ENCODE peak calls at places on chromosomes 1 and 21, in nine cellular contexts. One of them, this sample, is unnamed.

GRCh38 chr1:193014354-193014753 is 44.8 kb downstream of the UCHL5 start:
- DNase-seq in MG63: no peak
- DNase-seq in neural progenitor cell: no peak
- DNase-seq in esophagus muscularis mucosa: no peak
- DNase-seq in right cardiac atrium: no peak
- DNase-seq in right lobe of liver: no peak
- DNase-seq in IMR-90: no peak
- DNase-seq in heart left ventricle: no peak
- DNase-seq in astrocyte: peak; percentile 15
- DNase-seq in this sample: no peak

GRCh38 chr1:20115479-20115878 is 3.9 kb downstream of the PLA2G2D start:
- DNase-seq in MG63: no peak
- DNase-seq in neural progenitor cell: no peak
- DNase-seq in esophagus muscularis mucosa: no peak
- DNase-seq in right cardiac atrium: no peak
- DNase-seq in right lobe of liver: no peak
- DNase-seq in IMR-90: no peak
- DNase-seq in heart left ventricle: no peak
- DNase-seq in astrocyte: no peak
- DNase-seq in this sample: peak; percentile 12

GRCh38 chr1:231748744-231749143 is 122.2 kb downstream of the DISC1 start:
- DNase-seq in MG63: no peak
- DNase-seq in neural progenitor cell: no peak
- DNase-seq in esophagus muscularis mucosa: no peak
- DNase-seq in right cardiac atrium: no peak
- DNase-seq in right lobe of liver: no peak
- DNase-seq in IMR-90: peak; percentile 10
- DNase-seq in heart left ventricle: no peak
- DNase-seq in astrocyte: no peak
- DNase-seq in this sample: no peak

GRCh38 chr1:67190410-67190809 is 24.2 kb downstream of the IL23R start:
- DNase-seq in MG63: no peak
- DNase-seq in neural progenitor cell: no peak
- DNase-seq in esophagus muscularis mucosa: no peak
- DNase-seq in right cardiac atrium: no peak
- DNase-seq in right lobe of liver: no peak
- DNase-seq in IMR-90: no peak
- DNase-seq in heart left ventricle: no peak
- DNase-seq in astrocyte: no peak
- DNase-seq in this sample: no peak

GRCh38 chr1:56963667-56964066 is 2.1 kb downstream of the C8B start:
- DNase-seq in MG63: no peak
- DNase-seq in neural progenitor cell: no peak
- DNase-seq in esophagus muscularis mucosa: no peak
- DNase-seq in right cardiac atrium: no peak
- DNase-seq in right lobe of liver: no peak
- DNase-seq in IMR-90: no peak
- DNase-seq in heart left ventricle: no peak
- DNase-seq in astrocyte: no peak
- DNase-seq in this sample: no peak

GRCh38 chr1:30753660-30754123 is 3.9 kb downstream of the LAPTM5 start:
- DNase-seq in MG63: no peak
- DNase-seq in neural progenitor cell: no peak
- DNase-seq in esophagus muscularis mucosa: no peak
- DNase-seq in right cardiac atrium: no peak
- DNase-seq in right lobe of liver: no peak
- DNase-seq in IMR-90: no peak
- DNase-seq in heart left ventricle: no peak
- DNase-seq in astrocyte: no peak
- DNase-seq in this sample: no peak

GRCh38 chr1:4081806-4082645 is 182.0 kb upstream of the C1orf174 start:
- DNase-seq in MG63: no peak
- DNase-seq in neural progenitor cell: no peak
- DNase-seq in esophagus muscularis mucosa: no peak
- DNase-seq in right cardiac atrium: no peak
- DNase-seq in right lobe of liver: no peak
- DNase-seq in IMR-90: no peak
- DNase-seq in heart left ventricle: no peak
- DNase-seq in astrocyte: no peak
- DNase-seq in this sample: no peak

GRCh38 chr1:27726173-27726793 is 522 bp downstream of the FAM76A start:
- DNase-seq in MG63: peak; percentile 49
- DNase-seq in neural progenitor cell: peak; percentile 86
- DNase-seq in esophagus muscularis mucosa: no peak
- DNase-seq in right cardiac atrium: peak; percentile 84
- DNase-seq in right lobe of liver: peak; percentile 72
- DNase-seq in IMR-90: peak; percentile 20
- DNase-seq in heart left ventricle: peak; percentile 77
- DNase-seq in astrocyte: peak; percentile 12
- DNase-seq in this sample: peak; percentile 71

GRCh38 chr1:110380667-110381283 is 10.1 kb downstream of the SLC16A4 start:
- DNase-seq in MG63: no peak
- DNase-seq in neural progenitor cell: no peak
- DNase-seq in esophagus muscularis mucosa: no peak
- DNase-seq in right cardiac atrium: no peak
- DNase-seq in right lobe of liver: no peak
- DNase-seq in IMR-90: peak; percentile 94
- DNase-seq in heart left ventricle: no peak
- DNase-seq in astrocyte: no peak
- DNase-seq in this sample: no peak

GRCh38 chr21:45129231-45129923 is 55.0 kb downstream of the ADARB1 start:
- DNase-seq in MG63: no peak
- DNase-seq in neural progenitor cell: no peak
- DNase-seq in esophagus muscularis mucosa: no peak
- DNase-seq in right cardiac atrium: peak; percentile 85
- DNase-seq in right lobe of liver: no peak
- DNase-seq in IMR-90: peak; percentile 41
- DNase-seq in heart left ventricle: no peak
- DNase-seq in astrocyte: peak; percentile 62
- DNase-seq in this sample: peak; percentile 85

GRCh38 chr1:226447932-226448670 is 40.2 kb upstream of the PARP1 start:
- DNase-seq in MG63: no peak
- DNase-seq in neural progenitor cell: no peak
- DNase-seq in esophagus muscularis mucosa: no peak
- DNase-seq in right cardiac atrium: no peak
- DNase-seq in right lobe of liver: no peak
- DNase-seq in IMR-90: peak; percentile 12
- DNase-seq in heart left ventricle: no peak
- DNase-seq in astrocyte: peak; percentile 58
- DNase-seq in this sample: no peak

GRCh38 chr1:94731891-94732290 is 88.3 kb upstream of the SLC44A3 start:
- DNase-seq in MG63: no peak
- DNase-seq in neural progenitor cell: no peak
- DNase-seq in esophagus muscularis mucosa: no peak
- DNase-seq in right cardiac atrium: no peak
- DNase-seq in right lobe of liver: no peak
- DNase-seq in IMR-90: no peak
- DNase-seq in heart left ventricle: no peak
- DNase-seq in astrocyte: peak; percentile 43
- DNase-seq in this sample: no peak

GRCh38 chr1:20110679-20111078 is 8.7 kb downstream of the PLA2G2D start:
- DNase-seq in MG63: peak; percentile 90
- DNase-seq in neural progenitor cell: no peak
- DNase-seq in esophagus muscularis mucosa: no peak
- DNase-seq in right cardiac atrium: no peak
- DNase-seq in right lobe of liver: no peak
- DNase-seq in IMR-90: peak; percentile 61
- DNase-seq in heart left ventricle: no peak
- DNase-seq in astrocyte: peak; percentile 93
- DNase-seq in this sample: peak; percentile 51

GRCh38 chr1:153670257-153670858 is 435 bp downstream of the ILF2 start:
- DNase-seq in MG63: no peak
- DNase-seq in neural progenitor cell: peak; percentile 20
- DNase-seq in esophagus muscularis mucosa: no peak
- DNase-seq in right cardiac atrium: peak; percentile 76
- DNase-seq in right lobe of liver: no peak
- DNase-seq in IMR-90: no peak
- DNase-seq in heart left ventricle: no peak
- DNase-seq in astrocyte: no peak
- DNase-seq in this sample: no peak

GRCh38 chr1:244969355-244970235 is 105.3 kb upstream of the HNRNPU start:
- DNase-seq in MG63: peak; percentile 80
- DNase-seq in neural progenitor cell: peak; percentile 88
- DNase-seq in esophagus muscularis mucosa: peak; percentile 97
- DNase-seq in right cardiac atrium: peak; percentile 92
- DNase-seq in right lobe of liver: peak; percentile 85
- DNase-seq in IMR-90: peak; percentile 82
- DNase-seq in heart left ventricle: peak; percentile 87
- DNase-seq in astrocyte: peak; percentile 80
- DNase-seq in this sample: peak; percentile 88

GRCh38 chr1:74895411-74895810 is 162.5 kb downstream of the TYW3 start:
- DNase-seq in MG63: no peak
- DNase-seq in neural progenitor cell: no peak
- DNase-seq in esophagus muscularis mucosa: no peak
- DNase-seq in right cardiac atrium: no peak
- DNase-seq in right lobe of liver: no peak
- DNase-seq in IMR-90: no peak
- DNase-seq in heart left ventricle: no peak
- DNase-seq in astrocyte: no peak
- DNase-seq in this sample: no peak

GRCh38 chr1:156543066-156543465 is 29.3 kb downstream of the IQGAP3 start:
- DNase-seq in MG63: no peak
- DNase-seq in neural progenitor cell: no peak
- DNase-seq in esophagus muscularis mucosa: no peak
- DNase-seq in right cardiac atrium: no peak
- DNase-seq in right lobe of liver: no peak
- DNase-seq in IMR-90: no peak
- DNase-seq in heart left ventricle: no peak
- DNase-seq in astrocyte: no peak
- DNase-seq in this sample: no peak
- H3K9me3 ChIP-seq in MG63: no peaks in the 10 kb centered on the region
- H3K9me3 ChIP-seq in neural progenitor cell: no peaks in the 10 kb centered on the region
- H3K9me3 ChIP-seq in esophagus muscularis mucosa: no peaks in the 10 kb centered on the region
- H3K9me3 ChIP-seq in right cardiac atrium: no peaks in the 10 kb centered on the region
- H3K9me3 ChIP-seq in right lobe of liver: no peaks in the 10 kb centered on the region
- H3K9me3 ChIP-seq in IMR-90: no peaks in the 10 kb centered on the region
- H3K9me3 ChIP-seq in heart left ventricle: no peaks in the 10 kb centered on the region
- H3K9me3 ChIP-seq in astrocyte: no peaks in the 10 kb centered on the region
- H3K9me3 ChIP-seq in this sample: no peaks in the 10 kb centered on the region

GRCh38 chr1:9294910-9295636 is 2.4 kb downstream of the SPSB1 start:
- DNase-seq in MG63: no peak
- DNase-seq in neural progenitor cell: no peak
- DNase-seq in esophagus muscularis mucosa: no peak
- DNase-seq in right cardiac atrium: peak; percentile 55
- DNase-seq in right lobe of liver: no peak
- DNase-seq in IMR-90: peak; percentile 76
- DNase-seq in heart left ventricle: peak; percentile 43
- DNase-seq in astrocyte: peak; percentile 71
- DNase-seq in this sample: no peak
- H3K4me3 ChIP-seq in MG63: peak overlapping the region; percentile 88
- H3K4me3 ChIP-seq in neural progenitor cell: no peak overlapping the region
- H3K4me3 ChIP-seq in esophagus muscularis mucosa: peak overlapping the region; percentile 76
- H3K4me3 ChIP-seq in right cardiac atrium: peak overlapping the region; percentile 99
- H3K4me3 ChIP-seq in right lobe of liver: peak overlapping the region; percentile 87
- H3K4me3 ChIP-seq in IMR-90: peak overlapping the region; percentile 99
- H3K4me3 ChIP-seq in heart left ventricle: peak overlapping the region; percentile 94
- H3K4me3 ChIP-seq in astrocyte: peak overlapping the region; percentile 99
- H3K4me3 ChIP-seq in this sample: peak overlapping the region; percentile 93

GRCh38 chr1:247047260-247047659 is 31.4 kb downstream of the ZNF670 start:
- DNase-seq in MG63: no peak
- DNase-seq in neural progenitor cell: no peak
- DNase-seq in esophagus muscularis mucosa: no peak
- DNase-seq in right cardiac atrium: no peak
- DNase-seq in right lobe of liver: no peak
- DNase-seq in IMR-90: no peak
- DNase-seq in heart left ventricle: no peak
- DNase-seq in astrocyte: no peak
- DNase-seq in this sample: no peak
- H3K9me3 ChIP-seq in MG63: peaks cover 49% of the 10 kb centered on the region
- H3K9me3 ChIP-seq in neural progenitor cell: peaks cover 61% of the 10 kb centered on the region
- H3K9me3 ChIP-seq in esophagus muscularis mucosa: no peaks in the 10 kb centered on the region
- H3K9me3 ChIP-seq in right cardiac atrium: peaks cover 12% of the 10 kb centered on the region
- H3K9me3 ChIP-seq in right lobe of liver: peaks cover 6% of the 10 kb centered on the region
- H3K9me3 ChIP-seq in IMR-90: peaks cover 42% of the 10 kb centered on the region
- H3K9me3 ChIP-seq in heart left ventricle: peaks cover 22% of the 10 kb centered on the region
- H3K9me3 ChIP-seq in astrocyte: peaks cover 25% of the 10 kb centered on the region
- H3K9me3 ChIP-seq in this sample: peaks cover 26% of the 10 kb centered on the region

GRCh38 chr1:181105134-181106021 is 16.9 kb downstream of the IER5 start:
- DNase-seq in MG63: peak; percentile 96
- DNase-seq in neural progenitor cell: peak; percentile 97
- DNase-seq in esophagus muscularis mucosa: peak; percentile 97
- DNase-seq in right cardiac atrium: peak; percentile 99
- DNase-seq in right lobe of liver: peak; percentile 99
- DNase-seq in IMR-90: peak; percentile 83
- DNase-seq in heart left ventricle: peak; percentile 99
- DNase-seq in astrocyte: peak; percentile 67
- DNase-seq in this sample: peak; percentile 99
- H3K4me3 ChIP-seq in MG63: peak overlapping the region; percentile 86
- H3K4me3 ChIP-seq in neural progenitor cell: peak overlapping the region; percentile 67
- H3K4me3 ChIP-seq in esophagus muscularis mucosa: peak overlapping the region; percentile 86
- H3K4me3 ChIP-seq in right cardiac atrium: peak overlapping the region; percentile 48
- H3K4me3 ChIP-seq in right lobe of liver: peak overlapping the region; percentile 77
- H3K4me3 ChIP-seq in IMR-90: peak overlapping the region; percentile 84
- H3K4me3 ChIP-seq in heart left ventricle: peak overlapping the region; percentile 70
- H3K4me3 ChIP-seq in astrocyte: peak overlapping the region; percentile 70
- H3K4me3 ChIP-seq in this sample: peak overlapping the region; percentile 67

DNA sequence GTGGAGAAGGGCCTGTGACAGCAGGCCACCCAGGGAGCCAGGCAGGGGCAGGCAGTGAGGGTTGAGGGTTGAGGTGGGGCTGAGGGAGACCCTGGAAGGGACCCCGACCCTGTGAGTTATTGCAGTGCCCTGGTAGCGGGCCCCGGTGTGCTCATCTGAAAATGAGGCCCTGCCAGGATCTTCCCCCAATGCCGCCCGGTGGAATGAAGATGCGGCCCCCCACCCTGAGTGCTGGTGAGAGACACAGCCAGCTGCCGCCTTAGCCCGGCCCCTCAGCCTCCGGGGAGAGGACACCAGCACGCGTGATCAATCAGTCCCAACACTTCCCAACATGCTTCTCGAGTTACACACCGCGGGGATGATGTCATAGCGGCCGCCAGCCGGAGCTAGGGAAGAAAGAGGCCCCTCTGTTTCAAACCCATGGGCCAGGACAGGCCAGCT is 36.1 kb upstream of the ACTRT2 start:
- DNase-seq in MG63: no peak
- DNase-seq in neural progenitor cell: no peak
- DNase-seq in esophagus muscularis mucosa: no peak
- DNase-seq in right cardiac atrium: peak; percentile 59
- DNase-seq in right lobe of liver: no peak
- DNase-seq in IMR-90: no peak
- DNase-seq in heart left ventricle: peak; percentile 52
- DNase-seq in astrocyte: no peak
- DNase-seq in this sample: peak; percentile 38
- H3K9me3 ChIP-seq in MG63: no peaks in the 10 kb centered on the region
- H3K9me3 ChIP-seq in neural progenitor cell: no peaks in the 10 kb centered on the region
- H3K9me3 ChIP-seq in esophagus muscularis mucosa: no peaks in the 10 kb centered on the region
- H3K9me3 ChIP-seq in right cardiac atrium: no peaks in the 10 kb centered on the region
- H3K9me3 ChIP-seq in right lobe of liver: no peaks in the 10 kb centered on the region
- H3K9me3 ChIP-seq in IMR-90: peaks cover 42% of the 10 kb centered on the region
- H3K9me3 ChIP-seq in heart left ventricle: no peaks in the 10 kb centered on the region
- H3K9me3 ChIP-seq in astrocyte: no peaks in the 10 kb centered on the region
- H3K9me3 ChIP-seq in this sample: no peaks in the 10 kb centered on the region